ENCODE peak calls at places on chromosomes 4 and X, in four cellular contexts. One of them, this sample, is unnamed.

GRCh38 chr4:155543126-155543765 is 123.4 kb upstream of the GUCY1A1 start:
- DNase-seq in GM12878: no peak
- DNase-seq in HepG2: no peak
- DNase-seq in K562: no peak
- DNase-seq in this sample: no peak

GRCh38 chrX:113058634-113059033 is 218.0 kb upstream of the AMOT start:
- DNase-seq in GM12878: peak
- DNase-seq in K562: no peak
- DNase-seq in HepG2: no peak
- DNase-seq in this sample: no peak

GRCh38 chr4:1766336-1767057 is 26.6 kb upstream of the FGFR3 start:
- DNase-seq in GM12878: no peak
- DNase-seq in HepG2: peak
- DNase-seq in K562: no peak
- DNase-seq in this sample: peak

GRCh38 chrX:15512401-15512965 is 11.9 kb downstream of the BMX start:
- DNase-seq in GM12878: no peak
- DNase-seq in K562: no peak
- DNase-seq in HepG2: no peak
- DNase-seq in this sample: no peak

GRCh38 chrX:70439016-70439415 is 5.6 kb upstream of the DLG3 start:
- DNase-seq in HepG2: no peak
- DNase-seq in GM12878: no peak
- DNase-seq in K562: no peak
- DNase-seq in this sample: no peak

GRCh38 chr4:166172619-166173018 is 299.6 kb downstream of the TLL1 start:
- DNase-seq in K562: no peak
- DNase-seq in GM12878: no peak
- DNase-seq in HepG2: no peak
- DNase-seq in this sample: no peak

GRCh38 chr4:183333983-183334382 is 11.8 kb upstream of the CLDN24 start:
- DNase-seq in GM12878: no peak
- DNase-seq in K562: no peak
- DNase-seq in HepG2: peak
- DNase-seq in this sample: no peak

GRCh38 chr4:172270421-172270820 is 457.2 kb downstream of the GALNTL6 start:
- DNase-seq in K562: no peak
- DNase-seq in HepG2: no peak
- DNase-seq in GM12878: no peak
- DNase-seq in this sample: no peak

GRCh38 chr4:1249731-1250526 is 999 bp upstream of the CTBP1 start:
- DNase-seq in HepG2: peak
- DNase-seq in K562: peak
- DNase-seq in GM12878: no peak
- DNase-seq in this sample: peak

GRCh38 chrX:119399772-119400101 is 601 bp downstream of the SLC25A43 start:
- DNase-seq in K562: no peak
- DNase-seq in HepG2: no peak
- DNase-seq in GM12878: no peak
- DNase-seq in this sample: no peak

GRCh38 chr4:140188975-140189374 is 35.0 kb upstream of the MAML3 start:
- DNase-seq in K562: no peak
- DNase-seq in HepG2: no peak
- DNase-seq in GM12878: no peak
- DNase-seq in this sample: no peak

GRCh38 chr4:73583661-73584060 is 36.6 kb downstream of the RASSF6 start:
- DNase-seq in GM12878: no peak
- DNase-seq in K562: no peak
- DNase-seq in HepG2: no peak
- DNase-seq in this sample: no peak

GRCh38 chrX:111854778-111855490 is 21.0 kb upstream of the TRPC5OS start:
- DNase-seq in K562: no peak
- DNase-seq in HepG2: no peak
- DNase-seq in GM12878: no peak
- DNase-seq in this sample: peak

GRCh38 chr4:20592666-20593065 is 107.6 kb upstream of the PACRGL start:
- DNase-seq in GM12878: no peak
- DNase-seq in K562: no peak
- DNase-seq in HepG2: no peak
- DNase-seq in this sample: no peak

GRCh38 chrX:8731579-8732395 is at the start of gene ANOS1:
- DNase-seq in HepG2: no peak
- DNase-seq in GM12878: no peak
- DNase-seq in K562: no peak
- DNase-seq in this sample: peak

DNA sequence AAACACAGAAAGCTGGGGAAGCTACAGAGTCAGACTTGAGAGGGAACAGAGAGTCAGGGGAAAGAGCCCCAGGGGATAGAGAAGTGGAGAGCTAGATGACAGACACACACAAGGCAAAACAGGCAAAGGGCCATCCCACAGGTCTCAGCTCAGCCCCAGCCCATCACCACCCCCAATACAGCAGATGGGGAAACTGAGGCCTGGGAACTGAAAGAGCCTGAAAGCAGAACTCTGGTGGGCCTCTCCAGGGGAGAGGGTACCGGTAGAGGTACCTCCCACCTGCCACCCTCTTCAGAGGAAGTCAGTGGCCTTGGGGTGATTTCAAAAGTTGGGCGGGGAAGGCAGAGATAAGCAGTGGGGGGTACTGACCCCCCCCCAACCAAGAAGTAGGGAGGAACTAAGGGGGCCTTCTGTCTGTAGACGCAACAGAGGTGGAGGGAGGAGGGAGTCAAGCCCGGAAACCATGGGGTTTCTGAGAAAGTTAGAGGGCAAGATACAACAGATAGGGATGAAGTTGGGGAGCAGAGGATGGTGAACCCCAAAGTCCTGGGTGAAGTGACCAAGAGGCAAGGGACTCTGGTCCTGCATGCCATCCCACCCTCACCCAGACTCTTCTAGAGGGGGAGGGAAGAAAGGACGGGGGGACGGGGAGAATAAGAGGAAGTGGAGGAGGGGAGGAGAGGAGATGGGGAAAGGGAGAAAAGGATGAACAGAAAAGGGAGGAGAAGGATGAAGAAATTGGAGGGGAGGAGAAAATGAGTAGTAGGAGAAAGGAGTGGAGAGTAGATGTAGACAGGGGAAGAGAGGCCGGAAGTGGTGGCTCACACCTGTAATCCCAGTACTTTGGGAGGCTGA is 3.2 kb downstream of the GATA1 start:
- DNase-seq in HepG2: no peak
- DNase-seq in K562: peak
- DNase-seq in GM12878: no peak
- DNase-seq in this sample: no peak
- TF ChIP-seq MXI1 in HepG2: no peak
- TF ChIP-seq MXI1 in K562: no peak
- TF ChIP-seq MXI1 in GM12878: no peak
- TF ChIP-seq MXI1 in this sample: no peak

DNA sequence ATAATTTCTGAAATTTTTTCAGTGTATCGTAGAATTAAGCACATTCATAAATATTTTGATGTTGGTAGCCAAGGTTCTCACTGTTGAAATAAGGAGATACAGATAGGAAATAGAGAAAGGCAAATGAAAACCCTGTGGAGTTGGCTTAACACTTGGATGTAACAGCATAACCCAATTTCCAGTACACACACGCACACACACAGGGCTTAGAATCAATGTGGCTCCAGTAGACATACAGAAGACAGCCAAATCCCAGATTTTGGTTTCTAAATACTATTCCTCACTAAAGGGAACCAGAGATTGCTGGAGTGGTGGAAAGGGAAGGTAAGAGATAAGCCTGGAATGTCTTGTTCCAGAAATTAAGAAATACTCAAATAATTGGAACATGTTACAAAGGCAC is 54.4 kb downstream of the SMAD1 start:
- DNase-seq in GM12878: no peak
- DNase-seq in K562: no peak
- DNase-seq in HepG2: no peak
- DNase-seq in this sample: no peak
- TF ChIP-seq NFIC in GM12878: no peak
- TF ChIP-seq NFIC in K562: no peak
- TF ChIP-seq NFIC in HepG2: no peak
- TF ChIP-seq NFIC in this sample: no peak

DNA sequence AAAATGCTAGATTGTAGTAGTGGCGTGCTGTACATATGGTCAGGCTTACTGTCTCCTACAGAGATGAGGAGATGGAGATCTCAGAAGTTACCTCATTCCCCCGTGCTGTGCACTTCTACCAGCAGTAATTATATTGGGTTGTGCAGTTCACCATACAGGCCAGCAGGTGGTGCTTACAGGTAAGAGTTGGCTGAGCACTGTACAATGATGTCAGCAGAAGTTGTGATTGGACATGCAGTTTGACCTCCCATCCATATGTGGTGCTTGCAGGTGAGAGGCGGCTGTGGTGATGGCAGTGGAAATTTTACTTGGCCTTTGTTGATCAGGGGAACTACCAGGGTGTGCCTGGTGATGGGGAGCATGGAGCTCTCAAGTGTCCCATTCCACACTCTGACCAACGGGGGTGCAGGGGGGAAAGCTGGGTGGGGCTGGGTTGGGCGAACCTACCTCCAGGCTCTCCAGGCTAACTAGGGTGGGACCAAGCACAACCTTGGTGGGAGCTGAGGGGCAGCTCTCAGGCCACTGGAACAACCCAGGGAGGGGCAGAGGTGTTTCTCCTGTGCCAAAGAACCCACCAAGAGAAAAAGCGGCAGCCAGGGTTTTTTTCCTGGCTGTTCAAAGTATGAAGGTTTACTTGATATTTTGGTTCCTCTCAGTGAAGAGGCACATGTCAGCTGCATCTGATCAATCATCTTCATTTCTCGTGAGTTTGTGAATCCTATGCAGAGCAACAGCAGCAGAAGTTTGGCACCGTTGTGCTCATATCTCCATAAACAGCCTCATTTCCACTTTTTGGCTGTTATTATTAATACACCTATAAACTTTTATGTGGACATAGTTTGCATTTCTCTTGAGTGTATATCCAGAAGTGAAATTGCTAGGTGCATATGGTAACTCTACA is 73.8 kb upstream of the FREM3 start:
- DNase-seq in HepG2: peak
- DNase-seq in K562: peak
- DNase-seq in GM12878: peak
- DNase-seq in this sample: peak
- TF ChIP-seq CTCF in HepG2: peak
- TF ChIP-seq CTCF in K562: peak
- TF ChIP-seq CTCF in GM12878: peak
- TF ChIP-seq CTCF in this sample: peak

GRCh38 chr4:69984030-69984443 is 11.7 kb upstream of the STATH start:
- DNase-seq in K562: no peak
- DNase-seq in GM12878: no peak
- DNase-seq in HepG2: peak
- DNase-seq in this sample: no peak

GRCh38 chr4:69991016-69991415 is 4.8 kb upstream of the STATH start:
- DNase-seq in K562: no peak
- DNase-seq in GM12878: no peak
- DNase-seq in HepG2: no peak
- DNase-seq in this sample: no peak

DNA sequence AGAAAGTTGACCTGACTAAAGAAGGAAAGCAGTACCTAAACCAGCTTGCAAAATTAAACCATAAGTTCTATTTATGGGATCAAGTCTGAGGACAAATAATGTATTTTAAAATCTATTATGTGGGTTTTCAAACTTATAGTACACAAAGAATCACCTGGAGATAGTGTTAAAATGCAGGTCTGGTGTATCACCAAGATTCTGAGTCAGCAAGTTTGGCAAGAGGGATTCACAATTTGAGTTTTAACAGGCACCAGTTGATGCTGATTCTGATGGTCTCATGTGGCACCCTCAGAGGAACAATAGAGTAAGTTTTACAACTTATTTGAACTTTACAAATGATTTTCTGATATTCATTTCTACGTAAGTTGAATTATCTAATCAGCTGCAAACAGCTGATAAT is 9.1 kb upstream of the STATH start:
- DNase-seq in HepG2: no peak
- DNase-seq in K562: no peak
- DNase-seq in GM12878: no peak
- DNase-seq in this sample: no peak
- TF ChIP-seq MXI1 in HepG2: no peak
- TF ChIP-seq MXI1 in K562: no peak
- TF ChIP-seq MXI1 in GM12878: no peak
- TF ChIP-seq MXI1 in this sample: no peak

GRCh38 chr4:4386296-4386735 is 586 bp upstream of the NSG1 start:
- DNase-seq in HepG2: no peak
- DNase-seq in GM12878: no peak
- DNase-seq in K562: no peak
- DNase-seq in this sample: peak
- TF ChIP-seq NFIC in HepG2: no peak
- TF ChIP-seq NFIC in GM12878: no peak
- TF ChIP-seq NFIC in K562: no peak
- TF ChIP-seq NFIC in this sample: no peak

GRCh38 chr4:136867465-136867864 is 664.8 kb downstream of the PCDH18 start:
- DNase-seq in K562: no peak
- DNase-seq in HepG2: no peak
- DNase-seq in GM12878: no peak
- DNase-seq in this sample: no peak

GRCh38 chr4:136865591-136865990 is 666.7 kb downstream of the PCDH18 start:
- DNase-seq in K562: no peak
- DNase-seq in GM12878: no peak
- DNase-seq in HepG2: no peak
- DNase-seq in this sample: no peak

GRCh38 chr4:136863756-136864155 is 668.5 kb downstream of the PCDH18 start:
- DNase-seq in HepG2: no peak
- DNase-seq in K562: no peak
- DNase-seq in GM12878: no peak
- DNase-seq in this sample: no peak

GRCh38 chr4:136861081-136861480 is 671.2 kb downstream of the PCDH18 start:
- DNase-seq in HepG2: no peak
- DNase-seq in GM12878: no peak
- DNase-seq in K562: no peak
- DNase-seq in this sample: no peak

GRCh38 chr4:136864580-136865185 is 667.6 kb downstream of the PCDH18 start:
- DNase-seq in K562: peak
- DNase-seq in HepG2: peak
- DNase-seq in GM12878: peak
- DNase-seq in this sample: peak
- TF ChIP-seq CTCF in K562: peak
- TF ChIP-seq CTCF in HepG2: peak
- TF ChIP-seq CTCF in GM12878: peak
- TF ChIP-seq CTCF in this sample: peak

GRCh38 chrX:28701222-28701621 is 114.0 kb downstream of the IL1RAPL1 start:
- DNase-seq in HepG2: no peak
- DNase-seq in K562: no peak
- DNase-seq in GM12878: no peak
- DNase-seq in this sample: no peak
- TF ChIP-seq MXI1 in HepG2: no peak
- TF ChIP-seq MXI1 in K562: no peak
- TF ChIP-seq MXI1 in GM12878: no peak
- TF ChIP-seq MXI1 in this sample: no peak

GRCh38 chr4:26183017-26183416 is 137.8 kb upstream of the RBPJ start:
- DNase-seq in GM12878: no peak
- DNase-seq in HepG2: no peak
- DNase-seq in K562: no peak
- DNase-seq in this sample: no peak
- TF ChIP-seq NFIC in GM12878: no peak
- TF ChIP-seq NFIC in HepG2: no peak
- TF ChIP-seq NFIC in K562: no peak
- TF ChIP-seq NFIC in this sample: no peak

GRCh38 chr4:124785645-124786044 is 73.1 kb upstream of the ANKRD50 start:
- DNase-seq in K562: no peak
- DNase-seq in GM12878: no peak
- DNase-seq in HepG2: no peak
- DNase-seq in this sample: no peak
- TF ChIP-seq CTCF in K562: no peak
- TF ChIP-seq CTCF in GM12878: no peak
- TF ChIP-seq CTCF in HepG2: no peak
- TF ChIP-seq CTCF in this sample: peak

GRCh38 chrX:19332983-19333382 is 10.7 kb upstream of the PDHA1 start:
- DNase-seq in HepG2: no peak
- DNase-seq in GM12878: no peak
- DNase-seq in K562: no peak
- DNase-seq in this sample: peak
- TF ChIP-seq MXI1 in HepG2: no peak
- TF ChIP-seq MXI1 in GM12878: no peak
- TF ChIP-seq MXI1 in K562: no peak
- TF ChIP-seq MXI1 in this sample: no peak

This sample was measured in SK-N-SH.